ENCODE peak calls at places on chromosomes 2 and 18, in five cellular contexts. One of them, this sample, is unnamed.

GRCh38 chr2:12824771-12825363 is 108.1 kb downstream of the TRIB2 start:
- DNase-seq in dermis microvascular lymphatic vessel endothelial cell: no peak
- DNase-seq in IMR-90: no peak
- DNase-seq in stimulated activated CD4-positive, alpha-beta T cell treated with anti-CD3 and anti-CD28 coated beads, Interleukin-2, amount 100 ng/mL, for 24 hours: no peak
- DNase-seq in iris pigment epithelial cell: no peak
- DNase-seq in this sample: no peak

GRCh38 chr2:69619725-69620124 is 23.8 kb downstream of the AAK1 start:
- DNase-seq in dermis microvascular lymphatic vessel endothelial cell: no peak
- DNase-seq in IMR-90: no peak
- DNase-seq in stimulated activated CD4-positive, alpha-beta T cell treated with anti-CD3 and anti-CD28 coated beads, Interleukin-2, amount 100 ng/mL, for 24 hours: no peak
- DNase-seq in iris pigment epithelial cell: peak
- DNase-seq in this sample: no peak

GRCh38 chr2:71813801-71814470 is 333.7 kb downstream of the CYP26B1 start:
- DNase-seq in dermis microvascular lymphatic vessel endothelial cell: no peak
- DNase-seq in IMR-90: no peak
- DNase-seq in stimulated activated CD4-positive, alpha-beta T cell treated with anti-CD3 and anti-CD28 coated beads, Interleukin-2, amount 100 ng/mL, for 24 hours: no peak
- DNase-seq in iris pigment epithelial cell: no peak
- DNase-seq in this sample: no peak

GRCh38 chr18:35182151-35182550 is 58.7 kb upstream of the ZNF397 start:
- DNase-seq in dermis microvascular lymphatic vessel endothelial cell: no peak
- DNase-seq in IMR-90: no peak
- DNase-seq in stimulated activated CD4-positive, alpha-beta T cell treated with anti-CD3 and anti-CD28 coated beads, Interleukin-2, amount 100 ng/mL, for 24 hours: no peak
- DNase-seq in iris pigment epithelial cell: no peak
- DNase-seq in this sample: no peak

GRCh38 chr2:207035855-207036254 is 96.5 kb downstream of the CPO start:
- DNase-seq in dermis microvascular lymphatic vessel endothelial cell: no peak
- DNase-seq in IMR-90: no peak
- DNase-seq in stimulated activated CD4-positive, alpha-beta T cell treated with anti-CD3 and anti-CD28 coated beads, Interleukin-2, amount 100 ng/mL, for 24 hours: no peak
- DNase-seq in iris pigment epithelial cell: no peak
- DNase-seq in this sample: no peak

GRCh38 chr2:65628156-65628555 is 195.8 kb upstream of the SPRED2 start:
- DNase-seq in dermis microvascular lymphatic vessel endothelial cell: no peak
- DNase-seq in IMR-90: no peak
- DNase-seq in stimulated activated CD4-positive, alpha-beta T cell treated with anti-CD3 and anti-CD28 coated beads, Interleukin-2, amount 100 ng/mL, for 24 hours: no peak
- DNase-seq in iris pigment epithelial cell: no peak
- DNase-seq in this sample: no peak

GRCh38 chr2:174024524-174025270 is 59.5 kb upstream of the SP3 start:
- DNase-seq in dermis microvascular lymphatic vessel endothelial cell: no peak
- DNase-seq in IMR-90: peak
- DNase-seq in stimulated activated CD4-positive, alpha-beta T cell treated with anti-CD3 and anti-CD28 coated beads, Interleukin-2, amount 100 ng/mL, for 24 hours: no peak
- DNase-seq in iris pigment epithelial cell: peak
- DNase-seq in this sample: no peak

GRCh38 chr2:74010087-74010541 is 25.4 kb downstream of the TET3 start:
- DNase-seq in dermis microvascular lymphatic vessel endothelial cell: no peak
- DNase-seq in IMR-90: no peak
- DNase-seq in stimulated activated CD4-positive, alpha-beta T cell treated with anti-CD3 and anti-CD28 coated beads, Interleukin-2, amount 100 ng/mL, for 24 hours: no peak
- DNase-seq in iris pigment epithelial cell: no peak
- DNase-seq in this sample: no peak

GRCh38 chr2:166627893-166628292 is 133.8 kb upstream of the SCN7A start:
- DNase-seq in dermis microvascular lymphatic vessel endothelial cell: no peak
- DNase-seq in IMR-90: peak
- DNase-seq in stimulated activated CD4-positive, alpha-beta T cell treated with anti-CD3 and anti-CD28 coated beads, Interleukin-2, amount 100 ng/mL, for 24 hours: no peak
- DNase-seq in iris pigment epithelial cell: peak
- DNase-seq in this sample: no peak

GRCh38 chr2:226137201-226137811 is 662.3 kb downstream of the IRS1 start:
- DNase-seq in dermis microvascular lymphatic vessel endothelial cell: no peak
- DNase-seq in IMR-90: peak
- DNase-seq in stimulated activated CD4-positive, alpha-beta T cell treated with anti-CD3 and anti-CD28 coated beads, Interleukin-2, amount 100 ng/mL, for 24 hours: no peak
- DNase-seq in iris pigment epithelial cell: peak
- DNase-seq in this sample: no peak

GRCh38 chr2:71659868-71660518 is 206.6 kb downstream of the DYSF start:
- DNase-seq in dermis microvascular lymphatic vessel endothelial cell: no peak
- DNase-seq in IMR-90: no peak
- DNase-seq in stimulated activated CD4-positive, alpha-beta T cell treated with anti-CD3 and anti-CD28 coated beads, Interleukin-2, amount 100 ng/mL, for 24 hours: no peak
- DNase-seq in iris pigment epithelial cell: no peak
- DNase-seq in this sample: no peak

GRCh38 chr2:241844066-241844728 is 14.5 kb downstream of the PDCD1 start:
- DNase-seq in dermis microvascular lymphatic vessel endothelial cell: peak
- DNase-seq in IMR-90: peak
- DNase-seq in stimulated activated CD4-positive, alpha-beta T cell treated with anti-CD3 and anti-CD28 coated beads, Interleukin-2, amount 100 ng/mL, for 24 hours: peak
- DNase-seq in iris pigment epithelial cell: peak
- DNase-seq in this sample: peak

GRCh38 chr2:68767031-68767961 is 32.7 kb downstream of the ARHGAP25 start:
- DNase-seq in dermis microvascular lymphatic vessel endothelial cell: no peak
- DNase-seq in IMR-90: no peak
- DNase-seq in stimulated activated CD4-positive, alpha-beta T cell treated with anti-CD3 and anti-CD28 coated beads, Interleukin-2, amount 100 ng/mL, for 24 hours: peak
- DNase-seq in iris pigment epithelial cell: no peak
- DNase-seq in this sample: no peak

GRCh38 chr2:66569974-66570373 is 135.0 kb downstream of the MEIS1 start:
- DNase-seq in dermis microvascular lymphatic vessel endothelial cell: no peak
- DNase-seq in IMR-90: no peak
- DNase-seq in stimulated activated CD4-positive, alpha-beta T cell treated with anti-CD3 and anti-CD28 coated beads, Interleukin-2, amount 100 ng/mL, for 24 hours: no peak
- DNase-seq in iris pigment epithelial cell: no peak
- DNase-seq in this sample: no peak

GRCh38 chr2:47639469-47639868 is 143.5 kb upstream of the MSH6 start:
- DNase-seq in dermis microvascular lymphatic vessel endothelial cell: no peak
- DNase-seq in IMR-90: no peak
- DNase-seq in stimulated activated CD4-positive, alpha-beta T cell treated with anti-CD3 and anti-CD28 coated beads, Interleukin-2, amount 100 ng/mL, for 24 hours: no peak
- DNase-seq in iris pigment epithelial cell: peak
- DNase-seq in this sample: no peak

GRCh38 chr2:127196998-127197397 is 23.1 kb downstream of the CYP27C1 start:
- DNase-seq in dermis microvascular lymphatic vessel endothelial cell: no peak
- DNase-seq in IMR-90: no peak
- DNase-seq in stimulated activated CD4-positive, alpha-beta T cell treated with anti-CD3 and anti-CD28 coated beads, Interleukin-2, amount 100 ng/mL, for 24 hours: no peak
- DNase-seq in iris pigment epithelial cell: no peak
- DNase-seq in this sample: no peak

This sample was measured in stimulated activated naive B cell treated with anti-CD40 and anti-IgM and Interleukin-4, amounts not matched to agents 10 μg/mL and 1 μg/mL and 100 μg/mL, for 72 hours.